ENCODE peak calls at places on chromosomes 6 and 20, in five cellular contexts. O, H, G, K and U are unnamed samples.

GRCh38 chr6:114187563-114187962 is 155.3 kb downstream of the HS3ST5 start:
- DNase-seq in H (no peak), O (no peak), G (no peak), K (no peak), U (no peak)

GRCh38 chr6:110828396-110828795 is 13.1 kb upstream of the CDK19 start:
- DNase-seq in K (no peak), G (no peak), O (no peak), H (no peak), U (no peak)

GRCh38 chr20:32731882-32732266 is 11.4 kb downstream of the COMMD7 start:
- DNase-seq in G (no peak), O (no peak), K (no peak), H (peak; percentile 66), U (no peak)

GRCh38 chr6:88983532-88983931 is 20.1 kb upstream of the RNGTT start:
- DNase-seq in K (no peak), G (no peak), H (peak; percentile 63), O (no peak), U (no peak)

GRCh38 chr6:137181876-137182653 is 8.6 kb upstream of the IL22RA2 start:
- DNase-seq in H (no peak), O (no peak), G (no peak), K (no peak), U (no peak)

GRCh38 chr6:140256213-140256612 is 881.8 kb upstream of the CITED2 start:
- DNase-seq in O (no peak), H (no peak), K (no peak), G (no peak), U (no peak)

GRCh38 chr6:139877828-139878405 is 503.5 kb upstream of the CITED2 start:
- DNase-seq in H (no peak), O (no peak), K (no peak), G (no peak), U (no peak)

GRCh38 chr6:63598001-63598250 is 25.6 kb downstream of the LOC128125822 start:
- DNase-seq in H (no peak), G (no peak), O (no peak), K (no peak), U (no peak)

GRCh38 chr6:143691900-143692572 is 14.3 kb downstream of the PHACTR2 start:
- DNase-seq in H (no peak), K (no peak), O (no peak), G (no peak), U (no peak)

GRCh38 chr20:36852187-36852586 is 23.8 kb upstream of the TLDC2 start:
- DNase-seq in K (no peak), G (no peak), O (no peak), H (no peak), U (peak; percentile 88)

GRCh38 chr6:52013035-52013434 is 74.4 kb downstream of the PKHD1 start:
- DNase-seq in H (no peak), G (peak; percentile 63), K (no peak), O (no peak), U (no peak)

GRCh38 chr6:135600086-135600702 is 102.7 kb upstream of the AHI1 start:
- DNase-seq in O (peak; percentile 22), H (no peak), G (no peak), K (no peak), U (peak; percentile 72)

GRCh38 chr6:4402477-4402976 is 267.2 kb upstream of the ECI2 start:
- DNase-seq in H (peak; percentile 82), K (no peak), O (no peak), G (no peak), U (no peak)

GRCh38 chr6:62090442-62091229 is 195.4 kb downstream of the KHDRBS2 start:
- DNase-seq in H (no peak), G (no peak), K (no peak), O (no peak), U (no peak)

GRCh38 chr6:51842487-51843469 is 244.6 kb downstream of the PKHD1 start:
- DNase-seq in H (no peak), K (no peak), G (no peak), O (no peak), U (no peak)

GRCh38 chr6:81838031-81838430 is 85.5 kb upstream of the TENT5A start:
- DNase-seq in H (peak; percentile 44), G (no peak), K (no peak), O (no peak), U (no peak)

GRCh38 chr20:46031014-46031569 is 2.1 kb downstream of the SLC12A5 start:
- DNase-seq in K (no peak), O (no peak), H (no peak), G (no peak), U (no peak)

GRCh38 chr6:54053893-54054391 is 57.3 kb upstream of the MLIP start:
- DNase-seq in O (no peak), H (peak; percentile 95), G (peak; percentile 28), K (peak; percentile 57), U (no peak)

GRCh38 chr6:46220351-46221220 is 49.8 kb upstream of the ENPP5 start:
- DNase-seq in O (no peak), G (no peak), K (no peak), H (no peak), U (no peak)

DNA sequence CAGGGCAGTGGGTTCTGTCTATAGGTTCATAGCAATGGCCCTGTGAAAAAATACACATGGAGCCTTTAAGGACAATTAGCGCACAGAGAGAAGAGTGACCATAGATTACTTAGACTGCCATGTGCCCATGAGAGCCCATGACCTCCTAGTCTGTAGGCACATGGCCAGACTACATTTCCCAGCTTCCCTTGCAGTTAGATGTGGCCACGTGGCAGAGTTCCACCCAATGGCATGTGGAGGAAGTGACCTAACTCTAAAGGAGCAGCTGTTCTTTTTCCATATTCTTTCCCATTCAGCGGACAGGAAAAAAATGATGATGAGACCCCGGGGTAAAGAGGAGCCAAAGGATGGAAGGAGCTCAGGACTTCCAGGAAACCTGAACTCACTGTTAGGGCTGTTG is 116.7 kb downstream of the CBLN4 start:
- DNase-seq in G (no peak), H (no peak), K (no peak), O (no peak), U (no peak)
- H3K9me3 ChIP-seq in G (no peaks in the 10 kb centered on the region), H (peaks cover 7% of the 10 kb centered on the region), K (no peaks in the 10 kb centered on the region), O (no peaks in the 10 kb centered on the region), U (no peaks in the 10 kb centered on the region)

GRCh38 chr6:128517124-128517523 is 3.3 kb downstream of the PTPRK start:
- DNase-seq in H (no peak), G (no peak), K (no peak), O (no peak), U (no peak)

GRCh38 chr6:128513878-128514277 is 6.5 kb downstream of the PTPRK start:
- DNase-seq in H (no peak), O (no peak), G (no peak), K (no peak), U (no peak)

GRCh38 chr6:128518531-128519131 is 1.8 kb downstream of the PTPRK start:
- DNase-seq in H (no peak), K (no peak), G (no peak), O (no peak), U (no peak)

GRCh38 chr6:128516514-128516898 is 3.9 kb downstream of the PTPRK start:
- DNase-seq in H (peak; percentile 62), K (no peak), O (no peak), G (no peak), U (no peak)

GRCh38 chr6:128515550-128516513 is 4.6 kb downstream of the PTPRK start:
- DNase-seq in O (no peak), H (peak; percentile 59), K (no peak), G (no peak), U (no peak)
- H3K4me3 ChIP-seq in O (no peak overlapping the region), H (no peak overlapping the region), K (no peak overlapping the region), G (no peak overlapping the region), U (no peak overlapping the region)

GRCh38 chr6:118577972-118578371 is 29.9 kb downstream of the PLN start:
- DNase-seq in O (no peak), G (no peak), H (no peak), K (no peak), U (no peak)

GRCh38 chr6:118571121-118571520 is 23.0 kb downstream of the PLN start:
- DNase-seq in O (no peak), G (no peak), H (no peak), K (no peak), U (no peak)

GRCh38 chr6:118578617-118579016 is 30.5 kb downstream of the PLN start:
- DNase-seq in O (no peak), K (no peak), G (no peak), H (no peak), U (no peak)

GRCh38 chr6:118569498-118569897 is 21.4 kb downstream of the PLN start:
- DNase-seq in H (no peak), O (no peak), K (no peak), G (no peak), U (no peak)

GRCh38 chr6:118574051-118574865 is 26.2 kb downstream of the PLN start:
- DNase-seq in H (peak; percentile 78), K (no peak), G (no peak), O (no peak), U (no peak)
- H3K9me3 ChIP-seq in H (peaks cover 42% of the 10 kb centered on the region), K (peaks cover 16% of the 10 kb centered on the region), G (no peaks in the 10 kb centered on the region), O (peaks cover 10% of the 10 kb centered on the region), U (peaks cover 4% of the 10 kb centered on the region)

GRCh38 chr6:37990762-37991525 is 171.4 kb downstream of the ZFAND3 start:
- DNase-seq in H (peak; percentile 92), O (no peak), K (no peak), G (no peak), U (no peak)
- H3K4me3 ChIP-seq in H (no peak overlapping the region), O (no peak overlapping the region), K (no peak overlapping the region), G (no peak overlapping the region), U (no peak overlapping the region)